ENCODE peak calls at places on chromosomes 2 and 18, in four cellular contexts. H is NB4, V is cardiac fibroblast, F is suprapubic skin. C is an unnamed sample.

GRCh38 chr2:19728120-19728519 is 173.7 kb downstream of the TTC32 start:
- DNase-seq in H (no peak), V (no peak), F (peak; percentile 48), C (no peak)

GRCh38 chr18:12886498-12887126 is 2.6 kb upstream of the PTPN2 start:
- DNase-seq in H (peak; percentile 72), V (no peak), F (no peak), C (no peak)

GRCh38 chr18:9914584-9915290 is 921 bp downstream of the VAPA start:
- DNase-seq in H (peak; percentile 77), V (peak; percentile 77), F (peak; percentile 91), C (peak; percentile 73)

GRCh38 chr2:143852748-143853147 is 667.2 kb downstream of the ZEB2 start:
- DNase-seq in H (peak; percentile 39), V (no peak), F (no peak), C (no peak)

GRCh38 chr2:234588054-234588430 is 91.2 kb upstream of the ARL4C start:
- DNase-seq in H (no peak), V (no peak), F (no peak), C (no peak)

GRCh38 chr2:119367472-119368099 is 809 bp downstream of the DBI start:
- DNase-seq in H (peak; percentile 77), V (peak; percentile 12), F (peak; percentile 85), C (no peak)

GRCh38 chr2:122805346-122805745 is 1049.9 kb downstream of the TSN start:
- DNase-seq in H (no peak), V (peak; percentile 21), F (no peak), C (no peak)

GRCh38 chr18:63322908-63323634 is 3.5 kb upstream of the BCL2 start:
- DNase-seq in H (peak; percentile 83), V (peak; percentile 86), F (no peak), C (peak; percentile 71)

GRCh38 chr2:169965495-169965894 is 138.2 kb downstream of the UBR3 start:
- DNase-seq in H (no peak), V (peak; percentile 23), F (no peak), C (no peak)

GRCh38 chr2:9256147-9256546 is 49.5 kb downstream of the ASAP2 start:
- DNase-seq in H (no peak), V (no peak), F (no peak), C (no peak)

GRCh38 chr2:104872034-104872865 is 18.3 kb downstream of the POU3F3 start:
- DNase-seq in H (no peak), V (no peak), F (peak; percentile 61), C (peak; percentile 41)

GRCh38 chr2:44016282-44016681 is 20.5 kb upstream of the LRPPRC start:
- DNase-seq in H (peak; percentile 68), V (peak; percentile 59), F (no peak), C (peak; percentile 53)

GRCh38 chr2:200223385-200223784 is 83.1 kb upstream of the SPATS2L start:
- DNase-seq in H (no peak), V (peak; percentile 62), F (no peak), C (no peak)

GRCh38 chr18:77635858-77636257 is 386.2 kb downstream of the GALR1 start:
- DNase-seq in H (no peak), V (no peak), F (no peak), C (no peak)

GRCh38 chr2:240503848-240504247 is 53.9 kb downstream of the ANKMY1 start:
- DNase-seq in H (no peak), V (no peak), F (peak; percentile 52), C (no peak)

GRCh38 chr18:44699571-44700261 is 19.0 kb downstream of the SETBP1 start:
- DNase-seq in H (no peak), V (no peak), F (no peak), C (no peak)

GRCh38 chr2:23452853-23453420 is 68.0 kb downstream of the KLHL29 start:
- DNase-seq in H (peak; percentile 85), V (peak; percentile 14), F (no peak), C (peak; percentile 71)

GRCh38 chr2:74119912-74120825 is 27.5 kb downstream of the BOLA3 start:
- DNase-seq in H (peak; percentile 92), V (peak; percentile 91), F (peak; percentile 92), C (peak; percentile 86)

GRCh38 chr2:74119324-74119723 is 28.4 kb downstream of the BOLA3 start:
- DNase-seq in H (peak; percentile 30), V (peak; percentile 40), F (no peak), C (no peak)
- H3K4me3 ChIP-seq in H (peak overlapping the region; percentile 71), V (no peak overlapping the region), F (peak overlapping the region; percentile 65), C (no peak overlapping the region)

DNA sequence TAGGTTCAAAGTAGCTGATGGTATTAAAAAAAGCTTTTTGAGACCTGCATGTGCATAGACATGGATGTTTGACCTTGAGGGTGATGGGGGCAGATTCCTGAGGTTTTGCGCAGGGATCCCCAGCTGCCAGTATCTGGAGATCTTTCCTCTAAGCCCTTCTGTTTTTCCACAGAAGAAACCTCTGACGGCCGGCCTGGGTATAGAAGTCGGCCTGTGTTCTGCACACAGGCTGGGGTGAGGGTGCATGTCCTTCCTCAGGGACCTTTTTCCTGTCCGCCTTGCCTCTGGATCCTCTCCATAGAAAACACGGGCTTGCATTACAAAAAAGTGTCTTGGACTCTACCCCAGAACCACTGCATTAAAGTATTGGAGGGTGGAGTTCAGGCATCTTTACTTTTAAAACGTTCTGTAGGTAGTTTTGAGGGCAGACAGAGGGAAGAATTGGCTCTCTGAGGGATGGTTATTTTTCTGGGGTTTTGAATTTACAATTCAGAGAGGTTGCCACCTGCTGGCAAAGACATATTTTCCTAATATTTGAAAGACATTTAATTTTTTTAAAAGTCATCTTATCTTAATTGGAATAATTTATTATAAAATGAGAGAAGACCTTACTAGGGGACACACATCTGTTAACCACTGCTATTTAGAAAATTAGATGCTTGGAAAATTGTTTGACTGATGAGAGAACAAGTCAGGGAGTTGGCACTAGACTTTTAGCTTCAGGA is 350.6 kb downstream of the DCDC2C start:
- DNase-seq in H (no peak), V (no peak), F (no peak), C (no peak)
- TF ChIP-seq CTCF in H (no peak), V (no peak), F (no peak), C (no peak)

DNA sequence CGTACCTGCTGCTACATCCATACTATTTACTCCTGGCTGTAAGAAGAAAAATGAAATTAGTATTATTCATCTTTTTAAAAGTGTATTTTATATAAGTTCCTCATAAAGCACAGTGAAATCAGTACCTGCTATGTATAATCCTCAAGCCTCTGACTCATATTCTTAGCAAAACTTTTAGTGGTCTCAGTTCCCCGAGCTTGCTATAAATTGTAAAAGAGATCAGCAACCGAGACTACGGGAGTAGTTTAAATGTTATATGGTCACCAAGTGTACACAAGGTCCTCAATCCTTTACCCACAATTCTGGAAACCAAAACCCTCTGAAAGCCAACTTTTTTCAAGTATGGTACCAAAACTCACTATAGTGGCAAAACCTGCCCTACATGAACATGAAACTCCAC is 24.2 kb downstream of the PRPF40A start:
- DNase-seq in H (no peak), V (no peak), F (no peak), C (no peak)
- H3K4me3 ChIP-seq in H (no peak overlapping the region), V (no peak overlapping the region), F (no peak overlapping the region), C (no peak overlapping the region)

DNA sequence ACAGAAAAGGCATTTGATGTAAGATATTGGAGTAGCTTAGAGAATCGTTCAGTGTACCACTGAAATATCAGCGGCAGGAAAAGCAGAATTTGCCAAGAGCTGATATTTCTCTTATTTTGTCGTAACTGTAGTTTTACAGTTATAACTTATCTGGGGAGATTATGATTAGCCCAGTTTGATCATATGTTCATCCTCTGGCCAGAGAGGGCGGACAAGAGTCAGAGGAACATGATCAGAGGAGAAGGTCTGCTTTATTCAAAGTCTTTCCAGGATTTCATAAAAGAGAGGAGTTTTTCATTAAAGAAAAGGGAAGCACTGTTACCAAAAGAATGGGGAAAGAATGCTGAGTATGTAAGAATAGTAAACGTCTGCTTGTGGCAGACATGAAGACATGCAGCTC is 1655.6 kb downstream of the DPP10 start:
- DNase-seq in H (no peak), V (no peak), F (no peak), C (no peak)
- TF ChIP-seq CTCF in H (peak; percentile 13), V (no peak), F (no peak), C (no peak)

GRCh38 chr18:79523221-79523737 is 127.5 kb downstream of the NFATC1 start:
- DNase-seq in H (no peak), V (no peak), F (no peak), C (no peak)

GRCh38 chr18:79523738-79524180 is 128.0 kb downstream of the NFATC1 start:
- DNase-seq in H (peak; percentile 75), V (no peak), F (no peak), C (no peak)

GRCh38 chr18:79525556-79526467 is 130.1 kb downstream of the NFATC1 start:
- DNase-seq in H (no peak), V (peak; percentile 47), F (peak; percentile 78), C (no peak)

GRCh38 chr18:79522451-79523220 is 126.9 kb downstream of the NFATC1 start:
- DNase-seq in H (no peak), V (no peak), F (peak; percentile 77), C (no peak)

GRCh38 chr18:79524181-79525078 is 128.7 kb downstream of the NFATC1 start:
- DNase-seq in H (peak; percentile 54), V (no peak), F (peak; percentile 74), C (no peak)
- H3K4me3 ChIP-seq in H (no peak overlapping the region), V (no peak overlapping the region), F (no peak overlapping the region), C (no peak overlapping the region)

GRCh38 chr2:238685713-238686112 is 162.2 kb upstream of the TWIST2 start:
- DNase-seq in H (no peak), V (no peak), F (no peak), C (no peak)
- TF ChIP-seq CTCF in H (peak; percentile 22), V (no peak), F (no peak), C (no peak)